ENCODE peak calls at places on chromosomes 1 and 21, in four cellular contexts. O, Q, Z and N are unnamed samples.

GRCh38 chr1:44302557-44302956 is 52.5 kb downstream of the ERI3 start:
- DNase-seq in Q (no peak), Z (no peak), O (no peak), N (no peak)

GRCh38 chr1:65310078-65310587 is 790 bp downstream of the DNAJC6 start:
- DNase-seq in O (no peak), Z (no peak), Q (no peak), N (no peak)

GRCh38 chr1:178566187-178566586 is 53.3 kb downstream of the TEX35 start:
- DNase-seq in Q (no peak), Z (no peak), O (no peak), N (no peak)

GRCh38 chr1:12460911-12461621 is 156.9 kb downstream of the DHRS3 start:
- DNase-seq in Z (no peak), Q (no peak), O (no peak), N (no peak)

GRCh38 chr1:41318135-41318534 is 43.1 kb upstream of the FOXO6 start:
- DNase-seq in Q (no peak), Z (no peak), O (no peak), N (no peak)

GRCh38 chr1:243974451-243975292 is 76.4 kb upstream of the ZBTB18 start:
- DNase-seq in Q (no peak), Z (no peak), O (no peak), N (no peak)

GRCh38 chr1:155872527-155872926 is 13.2 kb downstream of the SYT11 start:
- DNase-seq in Z (no peak), Q (no peak), O (no peak), N (no peak)

GRCh38 chr1:12001249-12001917 is 17.9 kb upstream of the MIIP start:
- DNase-seq in Q (peak), O (no peak), Z (no peak), N (no peak)

GRCh38 chr1:6367381-6368007 is 26.1 kb downstream of the ACOT7 start:
- DNase-seq in Q (no peak), Z (no peak), O (no peak), N (no peak)

GRCh38 chr1:31064685-31065309 is 720 bp downstream of the PUM1 start:
- DNase-seq in Z (no peak), Q (peak), O (no peak), N (peak)

DNA sequence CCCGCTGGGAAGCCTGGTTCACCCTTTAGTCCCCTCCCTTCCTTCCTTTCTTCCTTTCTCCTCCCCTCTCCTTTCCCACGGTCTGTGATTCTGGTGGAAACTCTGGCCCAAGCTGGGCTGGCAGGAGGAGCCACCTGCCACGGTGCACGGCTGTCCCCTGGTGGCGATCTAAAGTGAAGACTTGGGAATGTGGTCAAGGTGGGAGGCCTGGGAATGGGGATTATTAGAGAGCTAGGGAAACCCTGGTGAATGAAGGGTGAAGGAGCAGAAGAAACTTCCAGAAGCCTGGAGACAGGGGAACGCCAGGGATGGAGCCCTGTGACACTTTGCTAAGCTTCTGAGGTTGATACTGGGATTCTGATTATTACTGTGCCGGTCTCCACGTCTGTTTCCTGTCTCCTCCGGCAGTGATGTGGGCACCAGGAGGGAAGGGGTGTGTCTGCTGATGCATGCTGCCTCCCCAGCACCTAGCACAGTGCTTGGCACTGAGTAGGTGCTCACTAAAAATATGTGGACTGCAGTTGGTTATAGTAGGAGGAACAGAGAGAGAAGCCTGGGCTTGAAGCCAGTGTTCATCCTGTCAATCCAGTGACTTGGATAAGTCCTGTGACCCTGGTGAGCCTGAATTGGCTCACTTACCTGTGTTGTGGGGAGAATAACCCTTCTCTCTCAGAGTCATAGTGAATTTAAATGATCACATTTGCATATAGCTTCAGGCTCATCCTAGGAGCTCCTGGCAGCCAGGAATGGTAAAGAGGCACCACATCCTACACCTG is 71.2 kb upstream of the NBPF3 start:
- DNase-seq in Q (peak), Z (peak), O (peak), N (peak)
- TF ChIP-seq CTCF in Q (peak), Z (peak), O (peak), N (peak)

DNA sequence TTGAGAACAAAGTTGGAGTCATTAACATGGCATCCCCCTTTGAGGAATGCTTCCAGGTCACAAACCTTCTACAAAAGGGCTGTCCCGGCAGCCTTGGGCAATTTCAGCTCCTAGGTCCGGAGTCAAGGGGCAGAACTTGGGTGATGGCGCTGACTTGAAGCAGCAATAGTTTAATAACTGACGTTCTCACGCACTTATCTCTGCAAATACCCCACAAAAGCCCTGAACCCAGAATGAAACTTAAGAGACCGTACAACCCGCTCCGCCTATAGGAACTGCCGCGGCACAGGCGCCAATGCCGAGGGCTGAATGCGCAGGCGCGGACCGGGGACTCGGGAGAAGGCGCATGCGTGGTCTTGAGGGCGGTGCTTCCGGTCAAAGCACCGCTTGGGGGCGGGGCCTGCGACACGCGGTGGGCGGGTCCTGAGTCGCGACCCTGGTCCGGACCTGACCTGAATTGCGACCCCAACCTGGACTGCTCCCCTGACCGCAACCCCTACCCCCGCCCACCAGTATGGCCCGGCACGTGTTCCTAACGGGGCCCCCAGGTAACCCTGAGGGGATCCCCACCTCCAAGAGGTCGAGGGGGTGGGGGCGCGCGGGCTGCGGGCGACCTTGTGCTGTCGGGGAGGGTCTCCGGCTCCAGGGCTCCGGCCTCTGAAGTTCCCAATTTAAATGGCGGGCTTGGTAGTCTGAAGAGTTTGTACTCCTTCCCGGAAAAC is at the start of gene NTPCR:
- DNase-seq in Z (peak), O (peak), Q (peak), N (peak)
- TF ChIP-seq CTCF in Z (no peak), O (no peak), Q (no peak), N (no peak)

DNA sequence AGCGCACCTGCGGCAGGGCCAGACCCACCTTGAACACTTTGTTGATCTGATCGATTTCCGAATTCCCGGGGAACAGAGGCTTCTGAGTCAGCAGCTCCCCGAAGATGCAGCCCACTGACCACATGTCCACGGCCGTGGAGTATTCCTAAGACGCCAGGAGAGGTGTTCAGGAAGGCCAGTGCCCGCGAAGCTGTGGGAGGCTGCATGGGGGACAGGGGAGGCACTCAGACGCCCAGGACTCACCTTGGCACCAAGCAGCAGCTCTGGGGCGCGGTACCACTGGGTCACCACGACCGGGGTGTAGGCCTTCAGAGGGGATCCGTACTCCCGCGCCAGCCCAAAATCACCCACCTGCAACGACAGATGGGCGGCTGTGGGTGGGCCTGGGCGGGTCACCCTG is 11.2 kb upstream of the SLC35E2B start:
- DNase-seq in O (no peak), Q (no peak), Z (no peak), N (no peak)
- TF ChIP-seq CTCF in O (no peak), Q (no peak), Z (no peak), N (no peak)

GRCh38 chr1:60425528-60425927 is 352.0 kb upstream of the C1orf87 start:
- DNase-seq in O (no peak), Z (no peak), Q (peak), N (peak)
- TF ChIP-seq CTCF in O (peak), Z (no peak), Q (peak), N (no peak)

GRCh38 chr21:39085843-39086415 is 97.3 kb downstream of the PSMG1 start:
- DNase-seq in Z (no peak), Q (no peak), O (no peak), N (no peak)

GRCh38 chr21:39087238-39087975 is 95.8 kb downstream of the PSMG1 start:
- DNase-seq in Z (no peak), O (no peak), Q (no peak), N (no peak)

GRCh38 chr21:39087976-39088370 is 95.3 kb downstream of the PSMG1 start:
- DNase-seq in Z (no peak), Q (no peak), O (no peak), N (no peak)

GRCh38 chr21:39086547-39086946 is 96.7 kb downstream of the PSMG1 start:
- DNase-seq in Q (no peak), O (no peak), Z (no peak), N (no peak)

GRCh38 chr21:39088831-39089380 is 94.3 kb downstream of the PSMG1 start:
- DNase-seq in O (no peak), Q (no peak), Z (no peak), N (no peak)
- TF ChIP-seq CTCF in O (no peak), Q (no peak), Z (no peak), N (no peak)

GRCh38 chr1:153400244-153400643 is 9.4 kb upstream of the S100A8 start:
- DNase-seq in Q (no peak), Z (no peak), O (no peak), N (no peak)
- TF ChIP-seq CTCF in Q (peak), Z (no peak), O (no peak), N (no peak)

GRCh38 chr1:234599617-234600417 is 10.2 kb downstream of the IRF2BP2 start:
- DNase-seq in Z (peak), O (peak), Q (peak), N (peak)

GRCh38 chr1:234595899-234596298 is 14.1 kb downstream of the IRF2BP2 start:
- DNase-seq in O (no peak), Z (no peak), Q (no peak), N (no peak)

GRCh38 chr1:234600418-234601216 is 9.4 kb downstream of the IRF2BP2 start:
- DNase-seq in Q (peak), Z (no peak), O (no peak), N (no peak)

GRCh38 chr1:234598974-234599616 is 10.9 kb downstream of the IRF2BP2 start:
- DNase-seq in Q (no peak), Z (no peak), O (peak), N (no peak)

DNA sequence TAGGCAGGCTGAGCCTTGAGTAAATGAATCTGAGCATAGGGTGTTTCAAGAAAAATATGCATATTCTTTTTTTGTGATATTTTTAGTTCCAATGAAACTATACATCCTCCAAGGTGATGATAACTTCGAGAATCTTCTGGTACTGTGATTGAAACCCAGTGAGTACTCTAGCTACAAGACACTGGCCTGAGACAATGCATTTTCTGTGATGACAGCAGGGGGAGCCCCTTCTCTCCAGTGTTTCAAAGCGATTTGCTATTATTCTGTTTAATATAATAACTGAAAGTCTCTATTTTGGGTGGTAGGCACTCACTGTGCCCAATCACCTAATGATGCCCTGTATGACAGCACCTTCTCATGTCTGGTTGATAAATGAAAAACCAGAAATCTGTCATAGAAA is 12.1 kb downstream of the IRF2BP2 start:
- DNase-seq in Z (no peak), O (no peak), Q (peak), N (peak)
- TF ChIP-seq CTCF in Z (peak), O (peak), Q (peak), N (peak)

GRCh38 chr1:2801535-2802291 is at the start of gene TTC34:
- DNase-seq in Q (peak), O (peak), Z (no peak), N (peak)
- TF ChIP-seq CTCF in Q (peak), O (peak), Z (no peak), N (peak)